ENCODE peak calls at places on chromosomes 5 and 9, in seven cellular contexts. One of them, this sample, is unnamed.
A peak's percentile ranks its signal among the peaks of the same experiment; 100 is the strongest.

GRCh38 chr5:80540691-80541090 is 29.4 kb downstream of the ANKRD34B start:
- DNase-seq in suprapubic skin: no peak
- DNase-seq in stomach: no peak
- DNase-seq in transverse colon: no peak
- DNase-seq in breast epithelium: no peak
- DNase-seq in prostate gland: no peak
- DNase-seq in HCT116: no peak
- DNase-seq in this sample: no peak

GRCh38 chr5:57524661-57525060 is 42.0 kb upstream of the ACTBL2 start:
- DNase-seq in suprapubic skin: no peak
- DNase-seq in stomach: no peak
- DNase-seq in transverse colon: no peak
- DNase-seq in breast epithelium: no peak
- DNase-seq in prostate gland: no peak
- DNase-seq in HCT116: no peak
- DNase-seq in this sample: no peak

GRCh38 chr5:96657068-96657467 is 5.1 kb upstream of the CAST start:
- DNase-seq in suprapubic skin: no peak
- DNase-seq in stomach: no peak
- DNase-seq in transverse colon: peak; percentile 56
- DNase-seq in breast epithelium: no peak
- DNase-seq in prostate gland: no peak
- DNase-seq in HCT116: peak; percentile 84
- DNase-seq in this sample: no peak

GRCh38 chr9:133204335-133204992 is 4.6 kb downstream of the OBP2B start:
- DNase-seq in suprapubic skin: no peak
- DNase-seq in stomach: peak; percentile 14
- DNase-seq in transverse colon: no peak
- DNase-seq in breast epithelium: no peak
- DNase-seq in prostate gland: no peak
- DNase-seq in HCT116: no peak
- DNase-seq in this sample: peak; percentile 45

GRCh38 chr5:134132372-134133212 is 18.1 kb downstream of the TCF7 start:
- DNase-seq in suprapubic skin: peak; percentile 54
- DNase-seq in stomach: no peak
- DNase-seq in transverse colon: no peak
- DNase-seq in breast epithelium: no peak
- DNase-seq in prostate gland: no peak
- DNase-seq in HCT116: no peak
- DNase-seq in this sample: peak; percentile 86

GRCh38 chr5:20832204-20833080 is 844.4 kb upstream of the CDH18 start:
- DNase-seq in suprapubic skin: no peak
- DNase-seq in stomach: no peak
- DNase-seq in transverse colon: no peak
- DNase-seq in breast epithelium: no peak
- DNase-seq in prostate gland: no peak
- DNase-seq in HCT116: no peak
- DNase-seq in this sample: no peak

GRCh38 chr5:53512539-53512938 is 32.1 kb downstream of the FST start:
- DNase-seq in suprapubic skin: no peak
- DNase-seq in stomach: no peak
- DNase-seq in transverse colon: no peak
- DNase-seq in breast epithelium: no peak
- DNase-seq in prostate gland: no peak
- DNase-seq in HCT116: no peak
- DNase-seq in this sample: no peak

GRCh38 chr5:1354491-1355033 is 9.7 kb upstream of the CLPTM1L start:
- DNase-seq in suprapubic skin: no peak
- DNase-seq in stomach: no peak
- DNase-seq in transverse colon: no peak
- DNase-seq in breast epithelium: no peak
- DNase-seq in prostate gland: no peak
- DNase-seq in HCT116: no peak
- DNase-seq in this sample: no peak

GRCh38 chr9:127980056-127980705 is 608 bp downstream of the EEIG1 start:
- DNase-seq in suprapubic skin: no peak
- DNase-seq in stomach: peak; percentile 81
- DNase-seq in transverse colon: peak; percentile 79
- DNase-seq in breast epithelium: peak; percentile 75
- DNase-seq in prostate gland: peak; percentile 62
- DNase-seq in HCT116: no peak
- DNase-seq in this sample: peak; percentile 92

GRCh38 chr5:151213803-151214613 is 9.9 kb downstream of the CCDC69 start:
- DNase-seq in suprapubic skin: peak; percentile 89
- DNase-seq in stomach: peak; percentile 72
- DNase-seq in transverse colon: peak; percentile 86
- DNase-seq in breast epithelium: no peak
- DNase-seq in prostate gland: no peak
- DNase-seq in HCT116: no peak
- DNase-seq in this sample: peak; percentile 97

GRCh38 chr5:98517967-98518366 is 255.5 kb upstream of the RGMB start:
- DNase-seq in suprapubic skin: no peak
- DNase-seq in stomach: no peak
- DNase-seq in transverse colon: no peak
- DNase-seq in breast epithelium: no peak
- DNase-seq in prostate gland: no peak
- DNase-seq in HCT116: no peak
- DNase-seq in this sample: no peak

GRCh38 chr9:15295761-15296405 is 11.1 kb downstream of the TTC39B start:
- DNase-seq in suprapubic skin: no peak
- DNase-seq in stomach: no peak
- DNase-seq in transverse colon: peak; percentile 27
- DNase-seq in breast epithelium: no peak
- DNase-seq in prostate gland: no peak
- DNase-seq in HCT116: no peak
- DNase-seq in this sample: no peak

GRCh38 chr5:174800435-174800834 is 76.1 kb downstream of the MSX2 start:
- DNase-seq in suprapubic skin: no peak
- DNase-seq in stomach: no peak
- DNase-seq in transverse colon: no peak
- DNase-seq in breast epithelium: no peak
- DNase-seq in prostate gland: no peak
- DNase-seq in HCT116: no peak
- DNase-seq in this sample: no peak

GRCh38 chr5:98891591-98891990 is 37.2 kb downstream of the CHD1 start:
- DNase-seq in suprapubic skin: no peak
- DNase-seq in stomach: no peak
- DNase-seq in transverse colon: no peak
- DNase-seq in breast epithelium: no peak
- DNase-seq in prostate gland: no peak
- DNase-seq in HCT116: no peak
- DNase-seq in this sample: no peak

GRCh38 chr5:127941646-127942045 is 141.9 kb upstream of the SLC12A2 start:
- DNase-seq in suprapubic skin: no peak
- DNase-seq in stomach: no peak
- DNase-seq in transverse colon: peak; percentile 61
- DNase-seq in breast epithelium: no peak
- DNase-seq in prostate gland: peak; percentile 17
- DNase-seq in HCT116: no peak
- DNase-seq in this sample: no peak

GRCh38 chr5:57456531-57457135 is 26.0 kb downstream of the ACTBL2 start:
- DNase-seq in suprapubic skin: no peak
- DNase-seq in stomach: no peak
- DNase-seq in transverse colon: no peak
- DNase-seq in breast epithelium: no peak
- DNase-seq in prostate gland: no peak
- DNase-seq in HCT116: no peak
- DNase-seq in this sample: no peak

GRCh38 chr9:109775516-109775915 is 4.5 kb upstream of the PALM2AKAP2 start:
- DNase-seq in suprapubic skin: no peak
- DNase-seq in stomach: no peak
- DNase-seq in transverse colon: no peak
- DNase-seq in breast epithelium: no peak
- DNase-seq in prostate gland: no peak
- DNase-seq in HCT116: no peak
- DNase-seq in this sample: no peak

GRCh38 chr9:115022760-115023434 is 92.5 kb upstream of the TNFSF8 start:
- DNase-seq in suprapubic skin: no peak
- DNase-seq in stomach: no peak
- DNase-seq in transverse colon: no peak
- DNase-seq in breast epithelium: no peak
- DNase-seq in prostate gland: no peak
- DNase-seq in HCT116: no peak
- DNase-seq in this sample: no peak

GRCh38 chr5:73946926-73947455 is 321.0 kb downstream of the ARHGEF28 start:
- DNase-seq in suprapubic skin: no peak
- DNase-seq in stomach: no peak
- DNase-seq in transverse colon: no peak
- DNase-seq in breast epithelium: no peak
- DNase-seq in prostate gland: no peak
- DNase-seq in HCT116: no peak
- DNase-seq in this sample: no peak

GRCh38 chr5:142869883-142870282 is 99.7 kb downstream of the ARHGAP26 start:
- DNase-seq in suprapubic skin: no peak
- DNase-seq in stomach: peak; percentile 51
- DNase-seq in transverse colon: peak; percentile 63
- DNase-seq in breast epithelium: no peak
- DNase-seq in prostate gland: peak; percentile 76
- DNase-seq in HCT116: no peak
- DNase-seq in this sample: no peak
- TF ChIP-seq POLR2AphosphoS5 in suprapubic skin: no peak
- TF ChIP-seq POLR2AphosphoS5 in stomach: peak; percentile 33
- TF ChIP-seq POLR2AphosphoS5 in transverse colon: peak; percentile 54
- TF ChIP-seq POLR2AphosphoS5 in breast epithelium: no peak
- TF ChIP-seq POLR2AphosphoS5 in prostate gland: peak; percentile 81
- TF ChIP-seq POLR2AphosphoS5 in HCT116: no peak
- TF ChIP-seq POLR2AphosphoS5 in this sample: no peak

DNA sequence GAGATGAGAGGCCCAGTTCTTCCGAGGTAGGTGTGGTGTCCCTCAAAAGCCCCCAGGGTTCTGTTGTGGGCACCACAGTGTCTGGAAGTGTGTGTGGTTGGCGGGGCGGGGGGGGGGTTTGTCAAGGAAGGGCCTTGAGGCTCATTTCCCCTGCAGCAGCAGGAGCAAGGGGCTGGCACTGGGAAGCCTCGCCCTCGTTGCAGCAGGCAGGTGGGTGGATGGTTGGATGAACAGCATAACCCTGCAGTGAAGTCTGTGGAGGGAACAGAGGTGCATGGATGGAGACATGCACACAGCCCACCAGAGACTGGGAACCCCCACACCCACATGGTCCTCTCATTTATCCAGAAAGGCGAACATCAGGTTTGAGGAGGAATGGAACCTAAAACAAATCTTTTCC is 2.0 kb upstream of the SPATA31E1 start:
- DNase-seq in suprapubic skin: no peak
- DNase-seq in stomach: no peak
- DNase-seq in transverse colon: no peak
- DNase-seq in breast epithelium: no peak
- DNase-seq in prostate gland: no peak
- DNase-seq in HCT116: no peak
- DNase-seq in this sample: peak; percentile 66
- TF ChIP-seq POLR2A in suprapubic skin: no peak
- TF ChIP-seq POLR2A in stomach: no peak
- TF ChIP-seq POLR2A in transverse colon: no peak
- TF ChIP-seq POLR2A in breast epithelium: no peak
- TF ChIP-seq POLR2A in prostate gland: no peak
- TF ChIP-seq POLR2A in HCT116: no peak
- TF ChIP-seq POLR2A in this sample: no peak

DNA sequence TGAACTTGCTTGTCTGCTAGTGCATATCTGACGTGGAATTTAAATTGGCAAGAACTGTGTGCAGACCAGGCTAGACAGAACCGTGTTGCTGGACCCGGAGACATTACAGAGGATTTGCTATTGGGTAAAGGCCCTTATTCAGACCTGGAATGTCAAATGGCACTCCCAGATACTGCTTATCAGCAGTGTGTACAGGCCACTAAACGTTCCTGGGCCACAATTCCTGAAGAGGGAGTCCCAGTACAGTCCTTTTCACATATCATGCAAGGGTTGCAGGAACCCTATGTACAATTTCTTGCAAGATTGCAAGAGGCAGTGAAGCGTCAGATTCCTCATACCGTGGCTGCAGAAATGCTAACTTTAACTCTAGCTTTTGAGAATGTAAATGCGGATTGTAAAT is 13.5 kb upstream of the MCCC2 start:
- DNase-seq in suprapubic skin: no peak
- DNase-seq in stomach: peak; percentile 66
- DNase-seq in transverse colon: no peak
- DNase-seq in breast epithelium: no peak
- DNase-seq in prostate gland: no peak
- DNase-seq in HCT116: no peak
- DNase-seq in this sample: no peak
- H3K27ac ChIP-seq in suprapubic skin: no peak overlapping the region
- H3K27ac ChIP-seq in stomach: no peak overlapping the region
- H3K27ac ChIP-seq in transverse colon: no peak overlapping the region
- H3K27ac ChIP-seq in breast epithelium: no peak overlapping the region
- H3K27ac ChIP-seq in prostate gland: no peak overlapping the region
- H3K27ac ChIP-seq in HCT116: no peak overlapping the region
- H3K27ac ChIP-seq in this sample: no peak overlapping the region

GRCh38 chr5:131209175-131209505 is 38.4 kb downstream of the LYRM7 start:
- DNase-seq in suprapubic skin: no peak
- DNase-seq in stomach: no peak
- DNase-seq in transverse colon: no peak
- DNase-seq in breast epithelium: no peak
- DNase-seq in prostate gland: no peak
- DNase-seq in HCT116: no peak
- DNase-seq in this sample: no peak

GRCh38 chr5:131212471-131213021 is 41.8 kb downstream of the LYRM7 start:
- DNase-seq in suprapubic skin: no peak
- DNase-seq in stomach: no peak
- DNase-seq in transverse colon: no peak
- DNase-seq in breast epithelium: no peak
- DNase-seq in prostate gland: no peak
- DNase-seq in HCT116: no peak
- DNase-seq in this sample: no peak

GRCh38 chr5:131211669-131212068 is 40.9 kb downstream of the LYRM7 start:
- DNase-seq in suprapubic skin: no peak
- DNase-seq in stomach: no peak
- DNase-seq in transverse colon: no peak
- DNase-seq in breast epithelium: no peak
- DNase-seq in prostate gland: no peak
- DNase-seq in HCT116: no peak
- DNase-seq in this sample: no peak

GRCh38 chr5:131206772-131207171 is 36.0 kb downstream of the LYRM7 start:
- DNase-seq in suprapubic skin: no peak
- DNase-seq in stomach: no peak
- DNase-seq in transverse colon: no peak
- DNase-seq in breast epithelium: no peak
- DNase-seq in prostate gland: no peak
- DNase-seq in HCT116: no peak
- DNase-seq in this sample: no peak

DNA sequence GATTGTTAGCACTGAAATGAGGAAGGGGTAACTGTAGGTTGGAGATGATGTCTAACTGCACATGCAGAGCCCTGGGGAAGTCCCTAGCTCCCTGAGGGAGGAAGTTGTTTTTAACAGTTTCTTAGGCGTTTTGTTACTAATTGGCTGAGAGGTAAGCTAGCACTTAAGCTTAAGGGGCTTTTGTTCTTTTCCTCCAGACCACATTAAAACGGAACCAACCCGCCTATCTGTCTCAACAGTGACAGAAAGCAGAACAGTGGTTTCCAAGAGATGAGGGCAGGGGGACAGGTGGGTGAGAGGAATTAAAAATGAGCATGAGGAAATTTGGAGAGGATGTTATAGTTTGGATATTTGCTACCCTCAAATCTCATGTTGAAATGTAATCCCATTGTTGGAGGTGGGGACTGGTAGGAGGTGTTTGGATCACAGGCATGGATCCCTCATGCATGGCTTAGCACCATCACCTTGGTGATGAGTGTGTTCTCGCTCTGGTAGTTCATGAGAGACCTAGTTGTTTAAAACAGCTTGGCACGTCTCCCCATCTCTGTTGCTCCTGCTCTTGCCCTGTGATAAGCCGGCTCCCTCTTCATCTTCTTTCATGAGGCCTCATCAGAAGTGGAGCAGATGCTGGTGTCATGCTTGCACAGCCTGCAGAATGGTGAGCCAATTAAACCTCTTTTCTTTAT is 38.9 kb downstream of the LYRM7 start:
- DNase-seq in suprapubic skin: no peak
- DNase-seq in stomach: no peak
- DNase-seq in transverse colon: no peak
- DNase-seq in breast epithelium: no peak
- DNase-seq in prostate gland: no peak
- DNase-seq in HCT116: no peak
- DNase-seq in this sample: no peak
- TF ChIP-seq POLR2AphosphoS5 in suprapubic skin: no peak
- TF ChIP-seq POLR2AphosphoS5 in stomach: no peak
- TF ChIP-seq POLR2AphosphoS5 in transverse colon: no peak
- TF ChIP-seq POLR2AphosphoS5 in breast epithelium: no peak
- TF ChIP-seq POLR2AphosphoS5 in prostate gland: no peak
- TF ChIP-seq POLR2AphosphoS5 in HCT116: no peak
- TF ChIP-seq POLR2AphosphoS5 in this sample: no peak